ENCODE peak calls at places on chromosomes 3 and 15, in eight cellular contexts. R is CD8-positive, alpha-beta memory T cell; K is fibroblast of lung; T is Peyer's patch; P is heart right ventricle; X is testis; U is H9; E is tibial artery. A is an unnamed sample. For H3K27me3 and H3K4me1, the result is how much of the 10 kb centered on the place peaks cover.

GRCh38 chr15:65856821-65857455 is 12.4 kb upstream of the RAB11A start:
- DNase-seq in K (peak), R (peak), X (peak), P (peak), T (peak), U (peak), E (peak), A (peak)

GRCh38 chr15:68439506-68439905 is 7.5 kb upstream of the ITGA11 start:
- DNase-seq in R (no peak), K (no peak), T (peak), P (no peak), U (peak), E (peak), X (no peak), A (no peak)

GRCh38 chr3:129195731-129196256 is 12.1 kb upstream of the CNBP start:
- DNase-seq in P (no peak), X (peak), T (peak), R (no peak), K (peak), U (no peak), E (peak), A (no peak)

GRCh38 chr3:15722877-15723623 is 74.7 kb downstream of the ANKRD28 start:
- DNase-seq in E (no peak), U (no peak), P (no peak), T (no peak), X (no peak), R (no peak), K (no peak), A (no peak)

GRCh38 chr3:42600958-42601675 is 631 bp downstream of the NKTR start:
- DNase-seq in T (peak), U (peak), P (no peak), E (peak), K (peak), X (peak), R (no peak), A (no peak)

GRCh38 chr3:45509038-45509767 is 85.3 kb upstream of the LIMD1 start:
- DNase-seq in E (no peak), R (no peak), U (peak), X (no peak), K (peak), P (no peak), T (no peak), A (no peak)

GRCh38 chr15:25784141-25784540 is 79.0 kb downstream of the ATP10A start:
- DNase-seq in E (no peak), T (no peak), P (no peak), K (no peak), U (no peak), R (no peak), X (no peak), A (no peak)

GRCh38 chr15:99994849-99995248 is 261.6 kb upstream of the LYSMD4 start:
- DNase-seq in X (no peak), E (peak), T (no peak), U (no peak), P (no peak), K (no peak), R (no peak), A (no peak)

GRCh38 chr3:76582632-76583378 is 457.1 kb upstream of the ROBO2 start:
- DNase-seq in K (no peak), E (no peak), X (no peak), T (no peak), P (no peak), U (no peak), R (no peak), A (no peak)

GRCh38 chr3:134427400-134428111 is 53.3 kb upstream of the AMOTL2 start:
- DNase-seq in U (no peak), E (peak), T (peak), X (no peak), P (no peak), R (no peak), K (peak), A (no peak)

GRCh38 chr15:37140531-37141053 is 40.2 kb upstream of the MEIS2 start:
- DNase-seq in K (peak), T (no peak), E (no peak), P (no peak), X (no peak), R (no peak), U (no peak), A (no peak)

GRCh38 chr3:35594739-35595138 is 44.6 kb upstream of the ARPP21 start:
- DNase-seq in K (no peak), T (no peak), X (no peak), E (no peak), R (no peak), U (no peak), P (no peak), A (no peak)

GRCh38 chr3:48662140-48662752 is 440 bp downstream of the CELSR3 start:
- DNase-seq in X (no peak), K (no peak), T (no peak), P (no peak), R (no peak), E (no peak), U (peak), A (no peak)

GRCh38 chr3:27342279-27342678 is 26.9 kb downstream of the NEK10 start:
- DNase-seq in K (no peak), X (no peak), P (no peak), U (no peak), E (no peak), R (no peak), T (no peak), A (no peak)

GRCh38 chr15:65857718-65858402 is 11.4 kb upstream of the RAB11A start:
- DNase-seq in T (no peak), X (no peak), P (no peak), K (no peak), R (no peak), E (no peak), U (no peak), A (no peak)

GRCh38 chr15:71444866-71445590 is 329.8 kb downstream of the THSD4 start:
- DNase-seq in U (no peak), T (no peak), K (no peak), X (no peak), R (no peak), E (no peak), P (no peak), A (no peak)

GRCh38 chr3:13708871-13709595 is 160.1 kb downstream of the FBLN2 start:
- DNase-seq in K (no peak), P (no peak), U (peak), E (peak), X (no peak), R (no peak), T (peak), A (no peak)

GRCh38 chr15:54917312-54917711 is 279.4 kb downstream of the RSL24D1 start:
- DNase-seq in E (no peak), U (no peak), X (no peak), P (no peak), K (no peak), T (no peak), R (no peak), A (no peak)

GRCh38 chr3:126473292-126474168 is 2.2 kb downstream of the ZXDC start:
- DNase-seq in U (no peak), R (no peak), K (no peak), P (no peak), T (no peak), X (no peak), E (no peak), A (no peak)

GRCh38 chr3:129824926-129825541 is 68.5 kb downstream of the TMCC1 start:
- DNase-seq in R (peak), U (peak), E (no peak), X (no peak), T (peak), K (peak), P (no peak), A (peak)

GRCh38 chr3:38738630-38739395 is 77.2 kb downstream of the SCN10A start:
- DNase-seq in X (peak), U (peak), E (no peak), T (no peak), R (no peak), K (peak), P (no peak), A (no peak)

GRCh38 chr15:90124487-90124886 is 22.2 kb upstream of the IDH2 start:
- DNase-seq in E (no peak), U (no peak), T (no peak), K (no peak), P (no peak), R (no peak), X (no peak), A (no peak)

GRCh38 chr3:14224895-14225294 is 46.3 kb downstream of the LSM3 start:
- DNase-seq in P (no peak), X (no peak), U (no peak), R (no peak), E (no peak), T (peak), K (no peak), A (no peak)

GRCh38 chr3:128488995-128489859 is 3.8 kb downstream of the GATA2 start:
- DNase-seq in T (peak), P (peak), X (no peak), R (no peak), K (no peak), U (peak), E (peak), A (no peak)

GRCh38 chr3:111662907-111663306 is 67.8 kb upstream of the ZBED2 start:
- DNase-seq in E (no peak), K (no peak), R (no peak), X (no peak), P (no peak), T (no peak), U (no peak), A (no peak)
- H3K27ac ChIP-seq in E (no peak), K (no peak), R (no peak), X (no peak), P (no peak), T (no peak), U (no peak), A (no peak)

GRCh38 chr15:45343258-45343860 is 35.0 kb downstream of the GATM start:
- DNase-seq in U (no peak), T (no peak), X (no peak), R (no peak), E (no peak), P (no peak), K (no peak), A (no peak)

GRCh38 chr15:45349671-45350070 is 28.7 kb downstream of the GATM start:
- DNase-seq in R (no peak), K (no peak), X (no peak), P (no peak), E (no peak), U (no peak), T (no peak), A (no peak)

GRCh38 chr15:45347989-45348388 is 30.4 kb downstream of the GATM start:
- DNase-seq in U (no peak), X (no peak), P (no peak), E (no peak), T (no peak), R (no peak), K (no peak), A (no peak)

GRCh38 chr15:45346381-45346780 is 32.0 kb downstream of the GATM start:
- DNase-seq in T (no peak), E (no peak), K (no peak), P (no peak), U (no peak), R (no peak), X (no peak), A (no peak)

DNA sequence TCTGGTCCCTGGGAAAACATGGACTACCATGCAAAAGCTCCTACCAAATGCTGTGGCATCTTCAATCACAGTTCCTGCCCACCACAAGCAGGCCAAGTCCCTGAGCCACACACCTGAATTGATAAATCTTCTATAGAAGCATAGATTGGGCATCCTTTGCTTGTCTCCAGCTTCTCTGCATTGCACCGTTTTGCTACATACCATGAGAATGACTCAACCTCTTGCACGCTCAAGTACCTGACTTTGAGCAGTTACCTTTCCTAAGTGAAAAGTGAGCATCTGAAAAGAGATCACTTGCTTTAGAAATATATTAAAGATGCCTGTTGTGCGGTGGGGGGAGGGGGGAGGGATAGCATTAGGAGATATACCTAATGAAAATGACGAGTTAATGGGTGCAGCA is 31.3 kb downstream of the GATM start:
- DNase-seq in X (no peak), U (no peak), K (no peak), P (no peak), T (no peak), E (no peak), R (no peak), A (no peak)
- H3K27me3 ChIP-seq in X (under half), U (under half), K (under half), P (under half), T (under half), E (under half), R (under half), A (under half)

GRCh38 chr15:40242216-40242599 is 3.3 kb downstream of the PAK6 start:
- DNase-seq in R (no peak), U (no peak), P (no peak), K (no peak), X (no peak), T (peak), E (no peak), A (no peak)

GRCh38 chr15:40240619-40241304 is 1.9 kb downstream of the PAK6 start:
- DNase-seq in T (peak), P (no peak), R (no peak), X (no peak), K (no peak), E (no peak), U (no peak), A (no peak)

GRCh38 chr15:40241305-40242215 is 2.7 kb downstream of the PAK6 start:
- DNase-seq in R (no peak), E (no peak), K (no peak), P (no peak), T (peak), X (no peak), U (no peak), A (no peak)

GRCh38 chr15:40243126-40243810 is 4.4 kb downstream of the PAK6 start:
- DNase-seq in E (no peak), K (no peak), R (no peak), U (no peak), P (no peak), X (peak), T (peak), A (no peak)

DNA sequence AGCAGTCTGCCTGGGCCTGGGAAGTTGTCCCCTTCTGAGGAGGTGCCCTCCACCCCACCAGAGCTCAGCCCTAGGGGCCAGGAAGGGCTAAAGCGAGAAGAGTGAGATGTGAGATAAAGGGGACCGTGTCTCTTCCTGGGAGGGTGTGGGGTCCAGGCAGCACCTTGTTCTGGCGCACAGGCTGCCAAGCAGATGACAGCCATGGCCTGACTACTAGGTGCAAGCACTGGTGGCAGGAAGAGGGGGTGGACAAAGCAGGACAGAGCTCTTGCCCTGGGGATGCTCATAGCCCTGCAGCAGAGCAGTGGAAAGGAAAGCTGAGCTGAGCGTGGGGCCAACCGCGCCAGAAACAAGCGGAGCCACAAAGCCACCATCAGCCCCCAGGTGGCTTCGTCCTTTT is 3.8 kb downstream of the PAK6 start:
- DNase-seq in R (no peak), K (no peak), U (no peak), E (no peak), T (peak), X (no peak), P (no peak), A (no peak)
- H3K4me1 ChIP-seq in R (under half), K (under half), U (under half), E (under half), T (under half), X (under half), P (under half), A (under half)

DNA sequence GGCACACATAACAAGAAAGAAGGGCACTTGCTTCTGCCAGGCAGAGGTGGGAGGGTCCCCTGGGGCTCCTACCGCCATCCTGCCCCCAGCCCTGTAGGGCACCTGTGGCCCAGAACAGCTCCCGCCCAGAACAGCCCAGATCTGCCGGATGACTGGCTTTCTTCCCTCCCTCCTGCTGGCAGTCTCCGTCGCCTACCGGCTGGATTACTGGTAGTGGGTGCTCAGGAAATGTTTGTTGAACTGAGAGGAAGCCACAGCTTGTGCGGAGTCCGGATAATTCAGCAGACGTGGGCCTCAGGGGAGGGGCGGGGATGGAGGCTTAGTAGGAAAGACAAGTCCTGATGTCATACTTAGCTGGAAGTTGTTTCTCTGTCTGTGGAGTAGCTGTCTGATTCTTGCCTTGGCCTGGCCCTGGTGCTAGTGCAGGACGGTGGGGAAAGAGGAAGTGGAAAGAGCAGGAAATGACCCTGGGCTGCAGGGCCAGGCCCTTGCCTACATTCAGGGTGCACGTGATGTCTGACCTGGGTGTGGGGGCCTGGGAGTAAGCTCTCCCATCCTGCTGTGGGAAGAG is 6.7 kb downstream of the CCDC9B start:
- DNase-seq in X (peak), E (peak), U (no peak), P (peak), K (peak), T (peak), R (no peak), A (no peak)
- H3K27ac ChIP-seq in X (no peak), E (peak), U (no peak), P (peak), K (peak), T (peak), R (peak), A (no peak)

DNA sequence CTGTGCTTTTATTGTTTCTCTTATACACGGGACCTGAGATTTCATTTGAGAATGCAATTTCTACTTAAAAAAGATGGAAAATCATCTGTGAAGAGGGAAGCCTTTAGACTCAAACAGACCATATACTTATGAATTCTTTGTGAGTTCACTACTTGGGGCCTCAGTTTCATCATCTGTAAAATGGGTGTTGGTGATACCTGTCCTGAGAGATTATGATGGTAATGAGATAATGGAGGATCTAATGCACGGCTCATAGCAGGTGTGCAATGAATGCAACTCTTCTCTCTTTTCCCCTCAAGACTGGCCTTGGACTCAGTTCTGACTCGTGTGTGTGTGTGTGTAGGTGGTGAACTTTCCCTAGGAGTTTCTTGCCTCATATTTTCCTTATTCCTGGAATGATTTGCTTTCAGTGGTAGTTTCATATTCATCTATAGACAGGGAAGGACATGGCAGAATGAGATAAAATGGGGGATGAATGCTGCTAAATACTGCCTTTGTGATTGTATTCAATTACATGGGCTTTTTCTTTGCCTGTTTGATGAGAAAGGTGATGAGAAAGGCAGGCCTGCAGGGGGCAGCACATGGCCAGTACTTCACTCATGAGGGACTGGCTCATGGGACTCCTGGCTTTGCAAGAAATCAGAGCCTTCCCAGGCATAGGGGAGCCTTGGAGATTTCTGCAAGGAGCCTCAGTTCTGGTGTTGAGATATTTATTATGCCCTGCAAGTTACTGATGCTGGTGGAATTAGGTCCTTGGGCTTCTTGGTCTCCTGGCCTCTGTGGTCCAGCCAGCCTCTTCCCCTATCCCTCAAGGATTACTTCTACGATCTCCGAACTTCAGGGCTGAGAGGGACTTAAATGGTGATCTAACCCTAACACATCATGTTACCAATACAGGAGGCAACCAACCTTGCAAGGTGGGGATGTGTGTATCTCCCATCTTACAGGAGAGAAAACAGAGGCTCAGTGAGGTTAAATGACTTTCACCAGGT is 70.7 kb downstream of the RPLP1 start:
- DNase-seq in E (peak), K (peak), X (peak), P (peak), R (peak), U (peak), T (peak), A (peak)
- H3K27me3 ChIP-seq in E (under half), K (under half), X (under half), P (under half), R (under half), U (under half), T (under half), A (under half)

DNA sequence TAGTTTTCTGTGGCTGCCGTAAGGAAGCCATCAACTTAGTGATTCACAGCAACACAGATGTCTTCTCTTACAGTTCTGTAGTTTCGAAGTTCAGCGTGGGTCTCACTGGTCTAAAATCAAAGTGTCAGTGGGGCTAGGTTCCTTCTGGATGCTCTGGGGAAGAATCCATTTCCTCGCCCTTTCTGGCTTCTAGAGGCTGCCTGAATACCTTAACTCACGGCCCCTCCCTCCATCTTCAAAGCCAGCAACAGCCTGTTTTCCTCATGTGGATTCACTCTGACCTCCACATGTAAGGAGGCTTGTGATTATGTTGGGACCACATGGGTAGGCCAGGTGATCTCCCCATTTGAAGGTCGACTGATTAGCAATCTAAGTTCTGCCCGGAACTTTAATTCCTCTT is 12.5 kb downstream of the ISG20 start:
- DNase-seq in P (no peak), X (peak), E (no peak), R (no peak), U (no peak), T (no peak), K (peak), A (no peak)
- H3K4me1 ChIP-seq in P (under half), X (under half), E (under half), R (half or more), U (under half), T (under half), K (under half), A (half or more)